ENCODE peak calls at places on chromosomes 13 and 19, in ten cellular contexts. F is transverse colon, Z is K562, D is H1, P is stomach, H is HepG2, C is spleen, B is Panc1, W is upper lobe of left lung, R is suprapubic skin. G is an unnamed sample. For H3K9me3, the result is how much of the 10 kb centered on the place peaks cover.

GRCh38 chr13:95485045-95485517 is 67.4 kb upstream of the CLDN10 start:
- DNase-seq in F (no peak), Z (peak), D (no peak), P (no peak), H (peak), C (no peak), B (no peak), W (no peak), R (no peak), G (no peak)

GRCh38 chr13:53206455-53206854 is 177.8 kb downstream of the OLFM4 start:
- DNase-seq in F (no peak), Z (no peak), D (no peak), P (no peak), H (no peak), C (no peak), B (no peak), W (no peak), R (no peak), G (no peak)

GRCh38 chr19:4429266-4430200 is 27.1 kb downstream of the CHAF1A start:
- DNase-seq in F (no peak), Z (no peak), D (no peak), P (no peak), H (no peak), C (no peak), B (no peak), W (no peak), R (no peak), G (no peak)

GRCh38 chr19:48665786-48666185 is 7.0 kb downstream of the NTN5 start:
- DNase-seq in F (no peak), Z (no peak), D (no peak), P (no peak), H (no peak), C (no peak), B (no peak), W (no peak), R (no peak), G (no peak)

GRCh38 chr13:68025604-68026003 is 795.5 kb upstream of the PCDH9 start:
- DNase-seq in F (no peak), Z (no peak), D (no peak), P (no peak), H (no peak), C (no peak), B (no peak), W (no peak), R (no peak), G (no peak)

GRCh38 chr19:29267701-29268100 is 54.8 kb upstream of the UQCRFS1 start:
- DNase-seq in F (no peak), Z (no peak), D (no peak), P (no peak), H (no peak), C (no peak), B (no peak), W (no peak), R (no peak), G (no peak)

GRCh38 chr19:57974434-57974833 is at the start of gene C19orf18:
- DNase-seq in F (no peak), Z (no peak), D (no peak), P (no peak), H (no peak), C (no peak), B (no peak), W (no peak), R (no peak), G (no peak)

GRCh38 chr19:10748924-10749434 is 31.1 kb downstream of the DNM2 start:
- DNase-seq in F (peak), Z (peak), D (no peak), P (peak), H (peak), C (no peak), B (no peak), W (peak), R (no peak), G (no peak)

GRCh38 chr19:17491287-17491686 is 20.2 kb upstream of the PGLS start:
- DNase-seq in F (no peak), Z (no peak), D (no peak), P (no peak), H (no peak), C (no peak), B (no peak), W (no peak), R (no peak), G (no peak)

GRCh38 chr19:18044825-18045304 is 36.9 kb downstream of the ARRDC2 start:
- DNase-seq in F (peak), Z (peak), D (no peak), P (peak), H (no peak), C (peak), B (no peak), W (peak), R (peak), G (peak)

GRCh38 chr13:95641961-95642621 is 2.4 kb downstream of the DZIP1 start:
- DNase-seq in F (peak), Z (no peak), D (no peak), P (peak), H (peak), C (peak), B (no peak), W (peak), R (no peak), G (no peak)

GRCh38 chr19:34345934-34346333 is 19.1 kb upstream of the GPI start:
- DNase-seq in F (peak), Z (peak), D (peak), P (peak), H (peak), C (peak), B (peak), W (peak), R (no peak), G (no peak)

GRCh38 chr13:50668882-50669281 is 174.6 kb downstream of the DLEU7 start:
- DNase-seq in F (no peak), Z (no peak), D (no peak), P (no peak), H (no peak), C (no peak), B (no peak), W (no peak), R (no peak), G (no peak)

GRCh38 chr13:19993024-19993423 is 34.5 kb downstream of the ZMYM2 start:
- DNase-seq in F (no peak), Z (no peak), D (no peak), P (no peak), H (no peak), C (no peak), B (no peak), W (no peak), R (no peak), G (no peak)

GRCh38 chr13:36163809-36164308 is 32.7 kb upstream of the DCLK1 start:
- DNase-seq in F (peak), Z (no peak), D (no peak), P (peak), H (no peak), C (no peak), B (no peak), W (peak), R (no peak), G (no peak)

GRCh38 chr13:99071211-99071610 is 93.3 kb upstream of the DOCK9 start:
- DNase-seq in F (no peak), Z (no peak), D (no peak), P (no peak), H (no peak), C (no peak), B (no peak), W (no peak), R (no peak), G (no peak)

GRCh38 chr19:57280913-57281425 is 684 bp downstream of the ZNF460 start:
- DNase-seq in F (no peak), Z (no peak), D (no peak), P (no peak), H (no peak), C (no peak), B (no peak), W (no peak), R (no peak), G (no peak)

GRCh38 chr13:99614465-99614885 is 113.2 kb downstream of the TM9SF2 start:
- DNase-seq in F (peak), Z (no peak), D (no peak), P (peak), H (peak), C (no peak), B (no peak), W (peak), R (no peak), G (peak)

GRCh38 chr13:75489502-75490263 is 7.7 kb upstream of the TBC1D4 start:
- DNase-seq in F (peak), Z (no peak), D (no peak), P (peak), H (peak), C (no peak), B (no peak), W (peak), R (no peak), G (no peak)

GRCh38 chr13:32783067-32783466 is 196.8 kb downstream of the PDS5B start:
- DNase-seq in F (no peak), Z (no peak), D (no peak), P (no peak), H (no peak), C (no peak), B (no peak), W (no peak), R (no peak), G (no peak)

GRCh38 chr13:40564342-40564997 is 102.0 kb downstream of the FOXO1 start:
- DNase-seq in F (no peak), Z (no peak), D (no peak), P (no peak), H (peak), C (no peak), B (no peak), W (no peak), R (no peak), G (no peak)

GRCh38 chr13:69287050-69287698 is 820.5 kb upstream of the ATXN8OS start:
- DNase-seq in F (no peak), Z (no peak), D (no peak), P (no peak), H (no peak), C (peak), B (no peak), W (no peak), R (no peak), G (no peak)

GRCh38 chr19:1936430-1936829 is 4.5 kb upstream of the CSNK1G2 start:
- DNase-seq in F (no peak), Z (no peak), D (no peak), P (no peak), H (no peak), C (no peak), B (no peak), W (no peak), R (no peak), G (no peak)

GRCh38 chr13:77300176-77301141 is 26.4 kb downstream of the MYCBP2 start:
- DNase-seq in F (no peak), Z (no peak), D (no peak), P (no peak), H (no peak), C (no peak), B (no peak), W (no peak), R (no peak), G (no peak)

GRCh38 chr19:23254141-23254910 is 4.1 kb upstream of the ZNF724 start:
- DNase-seq in F (no peak), Z (no peak), D (no peak), P (no peak), H (no peak), C (no peak), B (no peak), W (no peak), R (no peak), G (no peak)

GRCh38 chr13:98890186-98890585 is 87.7 kb downstream of the DOCK9 start:
- DNase-seq in F (no peak), Z (no peak), D (no peak), P (no peak), H (no peak), C (no peak), B (no peak), W (no peak), R (peak), G (no peak)

GRCh38 chr19:41553804-41554203 is 22.2 kb upstream of the CEACAM21 start:
- DNase-seq in F (no peak), Z (no peak), D (no peak), P (no peak), H (no peak), C (no peak), B (no peak), W (no peak), R (no peak), G (no peak)

GRCh38 chr13:31733066-31733465 is 6.3 kb upstream of the RXFP2 start:
- DNase-seq in F (no peak), Z (no peak), D (no peak), P (no peak), H (no peak), C (no peak), B (no peak), W (no peak), R (no peak), G (no peak)

GRCh38 chr19:5694167-5694951 is 4.3 kb downstream of the RPL36 start:
- DNase-seq in F (no peak), Z (no peak), D (no peak), P (no peak), H (no peak), C (peak), B (no peak), W (no peak), R (no peak), G (no peak)

GRCh38 chr19:10402441-10403038 is 802 bp downstream of the CDC37 start:
- DNase-seq in F (peak), Z (peak), D (no peak), P (no peak), H (peak), C (no peak), B (no peak), W (peak), R (no peak), G (no peak)

GRCh38 chr19:18654469-18654868 is 17.6 kb downstream of the KLHL26 start:
- DNase-seq in F (no peak), Z (no peak), D (no peak), P (no peak), H (no peak), C (no peak), B (no peak), W (no peak), R (no peak), G (no peak)

GRCh38 chr13:26895081-26895807 is 134.7 kb upstream of the GPR12 start:
- DNase-seq in F (no peak), Z (no peak), D (no peak), P (no peak), H (no peak), C (no peak), B (no peak), W (no peak), R (no peak), G (no peak)

GRCh38 chr19:55189424-55189823 is 9.3 kb upstream of the SYT5 start:
- DNase-seq in F (peak), Z (no peak), D (peak), P (no peak), H (no peak), C (no peak), B (peak), W (peak), R (peak), G (no peak)

GRCh38 chr13:93875527-93875926 is 604.0 kb downstream of the DCT start:
- DNase-seq in F (no peak), Z (no peak), D (no peak), P (no peak), H (no peak), C (no peak), B (no peak), W (no peak), R (no peak), G (no peak)

GRCh38 chr13:23427342-23428182 is 5.9 kb downstream of the SACS start:
- DNase-seq in F (peak), Z (no peak), D (no peak), P (peak), H (peak), C (no peak), B (peak), W (no peak), R (no peak), G (no peak)

GRCh38 chr19:30341646-30342201 is 30.5 kb upstream of the ZNF536 start:
- DNase-seq in F (no peak), Z (no peak), D (no peak), P (no peak), H (no peak), C (no peak), B (no peak), W (no peak), R (no peak), G (no peak)

GRCh38 chr19:30342901-30343300 is 29.3 kb upstream of the ZNF536 start:
- DNase-seq in F (no peak), Z (no peak), D (no peak), P (no peak), H (no peak), C (no peak), B (no peak), W (peak), R (peak), G (peak)

GRCh38 chr19:30339624-30340525 is 32.3 kb upstream of the ZNF536 start:
- DNase-seq in F (no peak), Z (no peak), D (no peak), P (peak), H (no peak), C (no peak), B (no peak), W (peak), R (peak), G (no peak)

GRCh38 chr19:30338878-30339623 is 33.1 kb upstream of the ZNF536 start:
- DNase-seq in F (no peak), Z (no peak), D (no peak), P (peak), H (no peak), C (no peak), B (no peak), W (peak), R (peak), G (no peak)

DNA sequence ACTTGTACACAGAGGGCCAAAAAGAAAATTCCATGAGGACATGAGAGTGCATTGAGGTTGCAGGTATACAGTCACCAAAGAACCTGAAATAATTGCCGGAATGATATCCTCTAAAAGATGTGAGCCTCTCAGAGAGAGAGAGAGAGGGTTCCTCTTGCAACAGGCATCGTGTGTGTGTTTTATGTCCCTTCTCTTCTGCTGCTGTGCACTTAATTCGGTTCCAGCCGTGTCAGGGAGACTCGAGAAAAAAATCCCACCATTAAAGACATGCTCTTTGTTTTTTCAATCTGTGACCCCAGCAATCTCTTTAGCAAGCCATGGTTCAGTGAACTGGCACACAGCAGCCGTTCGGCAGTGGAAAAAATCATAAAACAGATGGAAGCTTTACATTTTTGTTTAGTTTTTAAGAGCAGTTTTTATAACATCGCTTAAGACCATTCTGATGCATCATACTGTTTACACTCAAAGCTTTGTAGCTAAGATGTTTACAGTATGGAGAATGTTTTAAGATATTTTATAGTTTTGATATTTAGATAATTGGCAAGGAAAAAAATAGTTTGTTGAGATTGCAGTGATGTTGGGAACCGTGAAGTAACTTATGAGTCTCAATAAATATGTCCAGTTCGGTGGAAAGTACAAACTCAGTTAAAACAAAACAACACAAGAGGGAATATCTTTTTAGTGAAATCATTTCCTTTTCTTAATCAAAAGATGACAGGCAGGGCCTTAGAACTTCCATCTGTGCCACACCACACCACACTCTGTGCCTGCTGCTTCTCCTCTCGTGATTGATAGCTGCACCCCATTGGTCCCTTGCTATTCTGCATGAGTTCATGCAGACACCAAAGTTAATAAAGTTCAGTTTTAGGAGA is 31.2 kb upstream of the ZNF536 start:
- DNase-seq in F (no peak), Z (no peak), D (no peak), P (peak), H (no peak), C (no peak), B (no peak), W (no peak), R (no peak), G (no peak)
- H3K9me3 ChIP-seq in F (under half), Z (under half), D (under half), P (under half), H (under half), C (under half), B (under half), W (under half), R (under half), G (under half)

DNA sequence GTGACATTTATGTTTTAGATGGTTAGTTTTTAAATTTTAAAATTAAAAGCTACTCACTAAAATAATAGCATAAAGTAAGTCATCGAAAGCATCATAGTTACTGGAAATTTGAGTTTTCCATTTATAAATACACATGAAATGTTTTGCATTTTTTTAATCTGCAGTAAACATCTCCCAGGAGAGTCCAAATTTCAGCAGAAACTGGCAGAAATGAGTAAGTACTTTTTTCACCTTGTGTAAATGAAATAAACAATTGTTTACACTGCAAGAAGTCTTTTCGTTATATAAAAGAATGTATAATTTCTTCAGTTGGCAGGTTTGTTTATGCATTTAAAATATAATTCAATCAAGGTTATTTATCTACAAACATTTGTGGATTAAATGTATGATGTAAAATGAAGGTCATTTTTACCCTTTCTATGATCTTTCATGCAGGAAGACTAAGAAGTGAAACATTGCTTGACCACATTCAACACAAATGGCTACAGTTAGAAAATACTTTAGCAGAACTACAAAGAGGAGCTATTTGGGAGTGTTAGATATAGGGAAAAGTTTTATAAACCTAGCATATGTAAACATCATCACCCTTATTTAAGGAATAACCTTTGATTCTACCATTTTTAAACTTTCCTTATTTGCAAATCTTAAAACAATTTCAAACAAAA is 55.6 kb downstream of the RCBTB2 start:
- DNase-seq in F (no peak), Z (no peak), D (no peak), P (no peak), H (no peak), C (no peak), B (no peak), W (no peak), R (no peak), G (no peak)
- H3K4me3 ChIP-seq in F (no peak), Z (no peak), D (no peak), P (no peak), H (no peak), C (no peak), B (no peak), W (no peak), R (no peak), G (no peak)

DNA sequence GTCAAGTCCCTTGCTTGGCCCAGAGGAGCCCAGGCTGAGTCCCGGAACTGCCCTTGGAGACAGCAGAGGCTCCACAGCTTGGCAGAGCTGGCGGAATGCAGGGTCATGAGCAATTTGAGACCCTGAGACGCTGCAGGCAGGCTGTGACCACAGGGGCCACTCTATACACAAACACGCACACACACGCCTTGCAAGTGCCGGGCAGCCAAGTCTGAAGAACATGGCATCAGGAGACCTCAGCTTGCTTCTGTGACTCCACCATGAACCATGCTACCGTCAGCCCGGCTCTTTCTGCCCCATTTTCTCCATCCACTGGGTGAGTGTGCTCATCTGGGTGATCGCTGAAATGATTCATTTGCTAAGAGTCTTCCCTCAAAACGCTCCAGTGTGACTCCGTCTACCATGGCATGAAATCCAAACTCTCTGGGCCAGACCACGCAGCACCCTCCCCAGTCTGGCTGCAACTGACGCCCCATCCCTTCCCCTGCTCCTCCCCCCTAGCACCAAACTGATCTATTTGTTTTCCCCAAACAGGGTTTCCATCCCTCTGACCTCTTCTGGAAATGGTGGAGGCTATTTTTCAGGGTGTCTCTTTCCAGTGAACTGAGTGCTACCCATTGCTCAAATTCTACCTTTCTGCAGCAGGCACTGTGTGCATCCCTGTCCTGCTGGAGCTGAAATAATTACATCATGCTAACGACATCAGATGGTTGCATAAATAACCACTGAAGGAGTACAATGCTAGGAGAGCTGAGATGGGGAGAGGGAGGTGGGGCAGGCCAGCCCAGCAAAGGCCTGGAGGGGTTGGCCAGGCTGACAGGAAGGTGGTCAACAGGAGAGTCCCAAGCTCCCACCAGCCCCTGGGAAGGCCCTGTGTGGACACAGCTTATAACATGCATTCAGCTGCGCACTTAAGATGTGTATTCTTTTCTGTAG is 3.1 kb downstream of the CARS2 start:
- DNase-seq in F (no peak), Z (no peak), D (no peak), P (no peak), H (no peak), C (peak), B (no peak), W (no peak), R (peak), G (no peak)
- TF ChIP-seq POLR2AphosphoS5 in F (no peak), Z (no peak), D (no peak), P (no peak), H (no peak), C (no peak), B (no peak), W (no peak), R (no peak), G (no peak)

GRCh38 chr13:80901111-80902014 is 560.4 kb upstream of the SPRY2 start:
- DNase-seq in F (no peak), Z (no peak), D (no peak), P (no peak), H (no peak), C (no peak), B (no peak), W (no peak), R (no peak), G (no peak)
- H3K9me3 ChIP-seq in F (under half), Z (under half), D (under half), P (under half), H (under half), C (under half), B (under half), W (under half), R (under half), G (under half)

G was measured in breast epithelium.